ENCODE peak calls at places on chromosomes 6 and 20, in six cellular contexts. One of them, this sample, is unnamed.

GRCh38 chr20:32451340-32451681 is 93.2 kb downstream of the ASXL1 start:
- DNase-seq in fibroblast of pulmonary artery: no peak
- DNase-seq in T-helper 9 cell: no peak
- DNase-seq in small intestine: no peak
- DNase-seq in activated T-cell treated with anti-CD3 and anti-CD28 coated beads for 24 hours: no peak
- DNase-seq in fibroblast of lung: no peak
- DNase-seq in this sample: no peak

GRCh38 chr6:66638099-66638498 is 931.1 kb upstream of the EYS start:
- DNase-seq in fibroblast of pulmonary artery: no peak
- DNase-seq in T-helper 9 cell: no peak
- DNase-seq in small intestine: no peak
- DNase-seq in activated T-cell treated with anti-CD3 and anti-CD28 coated beads for 24 hours: no peak
- DNase-seq in fibroblast of lung: no peak
- DNase-seq in this sample: no peak

GRCh38 chr6:78611886-78612480 is 255.4 kb upstream of the IRAK1BP1 start:
- DNase-seq in fibroblast of pulmonary artery: peak; percentile 45
- DNase-seq in T-helper 9 cell: no peak
- DNase-seq in small intestine: no peak
- DNase-seq in activated T-cell treated with anti-CD3 and anti-CD28 coated beads for 24 hours: no peak
- DNase-seq in fibroblast of lung: peak; percentile 24
- DNase-seq in this sample: peak; percentile 22

GRCh38 chr6:11810039-11810541 is 31.5 kb upstream of the ADTRP start:
- DNase-seq in fibroblast of pulmonary artery: peak; percentile 97
- DNase-seq in T-helper 9 cell: no peak
- DNase-seq in small intestine: peak; percentile 95
- DNase-seq in activated T-cell treated with anti-CD3 and anti-CD28 coated beads for 24 hours: no peak
- DNase-seq in fibroblast of lung: peak; percentile 90
- DNase-seq in this sample: no peak

GRCh38 chr6:113719545-113719944 is 137.6 kb upstream of the MARCKS start:
- DNase-seq in fibroblast of pulmonary artery: peak; percentile 55
- DNase-seq in T-helper 9 cell: no peak
- DNase-seq in small intestine: no peak
- DNase-seq in activated T-cell treated with anti-CD3 and anti-CD28 coated beads for 24 hours: no peak
- DNase-seq in fibroblast of lung: peak; percentile 77
- DNase-seq in this sample: no peak

GRCh38 chr6:130524552-130524951 is 158.7 kb downstream of the TMEM200A start:
- DNase-seq in fibroblast of pulmonary artery: no peak
- DNase-seq in T-helper 9 cell: no peak
- DNase-seq in small intestine: no peak
- DNase-seq in activated T-cell treated with anti-CD3 and anti-CD28 coated beads for 24 hours: no peak
- DNase-seq in fibroblast of lung: no peak
- DNase-seq in this sample: no peak

GRCh38 chr6:140437619-140438345 is 1063.3 kb upstream of the CITED2 start:
- DNase-seq in fibroblast of pulmonary artery: no peak
- DNase-seq in T-helper 9 cell: no peak
- DNase-seq in small intestine: no peak
- DNase-seq in activated T-cell treated with anti-CD3 and anti-CD28 coated beads for 24 hours: no peak
- DNase-seq in fibroblast of lung: no peak
- DNase-seq in this sample: peak; percentile 85

GRCh38 chr6:170516783-170517616 is 36.1 kb downstream of the PSMB1 start:
- DNase-seq in fibroblast of pulmonary artery: peak; percentile 83
- DNase-seq in T-helper 9 cell: peak; percentile 8
- DNase-seq in small intestine: peak; percentile 54
- DNase-seq in activated T-cell treated with anti-CD3 and anti-CD28 coated beads for 24 hours: peak; percentile 13
- DNase-seq in fibroblast of lung: peak; percentile 81
- DNase-seq in this sample: peak; percentile 43

GRCh38 chr6:3737149-3737830 is 14.2 kb downstream of the PXDC1 start:
- DNase-seq in fibroblast of pulmonary artery: no peak
- DNase-seq in T-helper 9 cell: no peak
- DNase-seq in small intestine: no peak
- DNase-seq in activated T-cell treated with anti-CD3 and anti-CD28 coated beads for 24 hours: no peak
- DNase-seq in fibroblast of lung: no peak
- DNase-seq in this sample: no peak

GRCh38 chr6:140779991-140780596 is 1352.6 kb upstream of the GJE1 start:
- DNase-seq in fibroblast of pulmonary artery: no peak
- DNase-seq in T-helper 9 cell: no peak
- DNase-seq in small intestine: peak; percentile 44
- DNase-seq in activated T-cell treated with anti-CD3 and anti-CD28 coated beads for 24 hours: no peak
- DNase-seq in fibroblast of lung: no peak
- DNase-seq in this sample: no peak

GRCh38 chr6:38169826-38170526 is 350.4 kb downstream of the ZFAND3 start:
- DNase-seq in fibroblast of pulmonary artery: no peak
- DNase-seq in T-helper 9 cell: no peak
- DNase-seq in small intestine: peak; percentile 37
- DNase-seq in activated T-cell treated with anti-CD3 and anti-CD28 coated beads for 24 hours: no peak
- DNase-seq in fibroblast of lung: no peak
- DNase-seq in this sample: no peak

GRCh38 chr20:45441746-45442145 is 25.8 kb downstream of the PIGT start:
- DNase-seq in fibroblast of pulmonary artery: no peak
- DNase-seq in T-helper 9 cell: no peak
- DNase-seq in small intestine: no peak
- DNase-seq in activated T-cell treated with anti-CD3 and anti-CD28 coated beads for 24 hours: no peak
- DNase-seq in fibroblast of lung: no peak
- DNase-seq in this sample: no peak

GRCh38 chr6:69105288-69105687 is 470.2 kb downstream of the ADGRB3 start:
- DNase-seq in fibroblast of pulmonary artery: peak; percentile 39
- DNase-seq in T-helper 9 cell: no peak
- DNase-seq in small intestine: no peak
- DNase-seq in activated T-cell treated with anti-CD3 and anti-CD28 coated beads for 24 hours: no peak
- DNase-seq in fibroblast of lung: no peak
- DNase-seq in this sample: peak; percentile 3

GRCh38 chr6:26352315-26352714 is 12.7 kb upstream of the BTN3A2 start:
- DNase-seq in fibroblast of pulmonary artery: no peak
- DNase-seq in T-helper 9 cell: no peak
- DNase-seq in small intestine: no peak
- DNase-seq in activated T-cell treated with anti-CD3 and anti-CD28 coated beads for 24 hours: no peak
- DNase-seq in fibroblast of lung: no peak
- DNase-seq in this sample: no peak

GRCh38 chr20:10505320-10506226 is 70.5 kb downstream of the SLX4IP start:
- DNase-seq in fibroblast of pulmonary artery: peak; percentile 44
- DNase-seq in T-helper 9 cell: no peak
- DNase-seq in small intestine: no peak
- DNase-seq in activated T-cell treated with anti-CD3 and anti-CD28 coated beads for 24 hours: no peak
- DNase-seq in fibroblast of lung: peak; percentile 81
- DNase-seq in this sample: no peak

GRCh38 chr6:170007468-170008240 is 256.2 kb downstream of the ERMARD start:
- DNase-seq in fibroblast of pulmonary artery: no peak
- DNase-seq in T-helper 9 cell: no peak
- DNase-seq in small intestine: no peak
- DNase-seq in activated T-cell treated with anti-CD3 and anti-CD28 coated beads for 24 hours: no peak
- DNase-seq in fibroblast of lung: no peak
- DNase-seq in this sample: no peak

GRCh38 chr6:36651659-36652379 is 26.7 kb upstream of the CDKN1A start:
- DNase-seq in fibroblast of pulmonary artery: no peak
- DNase-seq in T-helper 9 cell: no peak
- DNase-seq in small intestine: no peak
- DNase-seq in activated T-cell treated with anti-CD3 and anti-CD28 coated beads for 24 hours: no peak
- DNase-seq in fibroblast of lung: no peak
- DNase-seq in this sample: no peak

GRCh38 chr6:148818939-148819575 is 72.2 kb downstream of the UST start:
- DNase-seq in fibroblast of pulmonary artery: peak; percentile 22
- DNase-seq in T-helper 9 cell: no peak
- DNase-seq in small intestine: no peak
- DNase-seq in activated T-cell treated with anti-CD3 and anti-CD28 coated beads for 24 hours: no peak
- DNase-seq in fibroblast of lung: no peak
- DNase-seq in this sample: no peak

GRCh38 chr20:50915424-50915823 is 15.8 kb downstream of the ADNP start:
- DNase-seq in fibroblast of pulmonary artery: peak; percentile 70
- DNase-seq in T-helper 9 cell: no peak
- DNase-seq in small intestine: no peak
- DNase-seq in activated T-cell treated with anti-CD3 and anti-CD28 coated beads for 24 hours: no peak
- DNase-seq in fibroblast of lung: no peak
- DNase-seq in this sample: no peak

GRCh38 chr20:37392441-37393195 is 46.7 kb downstream of the SRC start:
- DNase-seq in fibroblast of pulmonary artery: peak; percentile 30
- DNase-seq in T-helper 9 cell: no peak
- DNase-seq in small intestine: no peak
- DNase-seq in activated T-cell treated with anti-CD3 and anti-CD28 coated beads for 24 hours: no peak
- DNase-seq in fibroblast of lung: no peak
- DNase-seq in this sample: peak; percentile 21

GRCh38 chr6:106688177-106688951 is 59.0 kb downstream of the QRSL1 start:
- DNase-seq in fibroblast of pulmonary artery: no peak
- DNase-seq in T-helper 9 cell: no peak
- DNase-seq in small intestine: peak; percentile 76
- DNase-seq in activated T-cell treated with anti-CD3 and anti-CD28 coated beads for 24 hours: no peak
- DNase-seq in fibroblast of lung: no peak
- DNase-seq in this sample: no peak

GRCh38 chr20:48238781-48239180 is 453.5 kb upstream of the SULF2 start:
- DNase-seq in fibroblast of pulmonary artery: no peak
- DNase-seq in T-helper 9 cell: no peak
- DNase-seq in small intestine: no peak
- DNase-seq in activated T-cell treated with anti-CD3 and anti-CD28 coated beads for 24 hours: no peak
- DNase-seq in fibroblast of lung: no peak
- DNase-seq in this sample: no peak

GRCh38 chr6:39843305-39844020 is 51.3 kb downstream of the DAAM2 start:
- DNase-seq in fibroblast of pulmonary artery: peak; percentile 41
- DNase-seq in T-helper 9 cell: no peak
- DNase-seq in small intestine: no peak
- DNase-seq in activated T-cell treated with anti-CD3 and anti-CD28 coated beads for 24 hours: no peak
- DNase-seq in fibroblast of lung: no peak
- DNase-seq in this sample: no peak

GRCh38 chr20:32893878-32894483 is 35.3 kb downstream of the EFCAB8 start:
- DNase-seq in fibroblast of pulmonary artery: peak; percentile 17
- DNase-seq in T-helper 9 cell: no peak
- DNase-seq in small intestine: no peak
- DNase-seq in activated T-cell treated with anti-CD3 and anti-CD28 coated beads for 24 hours: no peak
- DNase-seq in fibroblast of lung: peak; percentile 6
- DNase-seq in this sample: peak; percentile 40

GRCh38 chr20:44264287-44264686 is 17.2 kb downstream of the GDAP1L1 start:
- DNase-seq in fibroblast of pulmonary artery: peak; percentile 3
- DNase-seq in T-helper 9 cell: no peak
- DNase-seq in small intestine: no peak
- DNase-seq in activated T-cell treated with anti-CD3 and anti-CD28 coated beads for 24 hours: no peak
- DNase-seq in fibroblast of lung: no peak
- DNase-seq in this sample: no peak

GRCh38 chr20:32327087-32327681 is 30.9 kb upstream of the ASXL1 start:
- DNase-seq in fibroblast of pulmonary artery: peak; percentile 91
- DNase-seq in T-helper 9 cell: no peak
- DNase-seq in small intestine: no peak
- DNase-seq in activated T-cell treated with anti-CD3 and anti-CD28 coated beads for 24 hours: no peak
- DNase-seq in fibroblast of lung: peak; percentile 63
- DNase-seq in this sample: no peak

GRCh38 chr6:39330476-39330875 is 8.0 kb upstream of the KCNK16 start:
- DNase-seq in fibroblast of pulmonary artery: no peak
- DNase-seq in T-helper 9 cell: no peak
- DNase-seq in small intestine: no peak
- DNase-seq in activated T-cell treated with anti-CD3 and anti-CD28 coated beads for 24 hours: no peak
- DNase-seq in fibroblast of lung: no peak
- DNase-seq in this sample: no peak

GRCh38 chr6:150575840-150576239 is 23.8 kb upstream of the PLEKHG1 start:
- DNase-seq in fibroblast of pulmonary artery: no peak
- DNase-seq in T-helper 9 cell: no peak
- DNase-seq in small intestine: no peak
- DNase-seq in activated T-cell treated with anti-CD3 and anti-CD28 coated beads for 24 hours: no peak
- DNase-seq in fibroblast of lung: no peak
- DNase-seq in this sample: no peak

GRCh38 chr6:30836431-30836866 is 47.9 kb upstream of the DDR1 start:
- DNase-seq in fibroblast of pulmonary artery: peak; percentile 84
- DNase-seq in T-helper 9 cell: no peak
- DNase-seq in small intestine: no peak
- DNase-seq in activated T-cell treated with anti-CD3 and anti-CD28 coated beads for 24 hours: no peak
- DNase-seq in fibroblast of lung: peak; percentile 66
- DNase-seq in this sample: no peak

GRCh38 chr20:25248501-25249172 is 752 bp downstream of the PYGB start:
- DNase-seq in fibroblast of pulmonary artery: peak; percentile 53
- DNase-seq in T-helper 9 cell: no peak
- DNase-seq in small intestine: no peak
- DNase-seq in activated T-cell treated with anti-CD3 and anti-CD28 coated beads for 24 hours: no peak
- DNase-seq in fibroblast of lung: peak; percentile 31
- DNase-seq in this sample: no peak

GRCh38 chr6:99512033-99512432 is 3.2 kb downstream of the USP45 start:
- DNase-seq in fibroblast of pulmonary artery: peak; percentile 29
- DNase-seq in T-helper 9 cell: no peak
- DNase-seq in small intestine: no peak
- DNase-seq in activated T-cell treated with anti-CD3 and anti-CD28 coated beads for 24 hours: no peak
- DNase-seq in fibroblast of lung: peak; percentile 14
- DNase-seq in this sample: no peak

GRCh38 chr6:15137086-15137485 is 108.8 kb upstream of the JARID2 start:
- DNase-seq in fibroblast of pulmonary artery: no peak
- DNase-seq in T-helper 9 cell: no peak
- DNase-seq in small intestine: no peak
- DNase-seq in activated T-cell treated with anti-CD3 and anti-CD28 coated beads for 24 hours: no peak
- DNase-seq in fibroblast of lung: no peak
- DNase-seq in this sample: no peak

GRCh38 chr6:163001341-163001740 is 273.6 kb downstream of the PACRG start:
- DNase-seq in fibroblast of pulmonary artery: no peak
- DNase-seq in T-helper 9 cell: no peak
- DNase-seq in small intestine: no peak
- DNase-seq in activated T-cell treated with anti-CD3 and anti-CD28 coated beads for 24 hours: no peak
- DNase-seq in fibroblast of lung: no peak
- DNase-seq in this sample: no peak

GRCh38 chr6:47307362-47308222 is 2.1 kb downstream of the TNFRSF21 start:
- DNase-seq in fibroblast of pulmonary artery: no peak
- DNase-seq in T-helper 9 cell: no peak
- DNase-seq in small intestine: peak; percentile 17
- DNase-seq in activated T-cell treated with anti-CD3 and anti-CD28 coated beads for 24 hours: no peak
- DNase-seq in fibroblast of lung: no peak
- DNase-seq in this sample: no peak

GRCh38 chr20:58691773-58692578 is 624 bp upstream of the NPEPL1 start:
- DNase-seq in fibroblast of pulmonary artery: peak; percentile 67
- DNase-seq in T-helper 9 cell: no peak
- DNase-seq in small intestine: no peak
- DNase-seq in activated T-cell treated with anti-CD3 and anti-CD28 coated beads for 24 hours: no peak
- DNase-seq in fibroblast of lung: peak; percentile 53
- DNase-seq in this sample: no peak

GRCh38 chr6:5205877-5206840 is 54.6 kb downstream of the LYRM4 start:
- DNase-seq in fibroblast of pulmonary artery: peak; percentile 92
- DNase-seq in T-helper 9 cell: no peak
- DNase-seq in small intestine: no peak
- DNase-seq in activated T-cell treated with anti-CD3 and anti-CD28 coated beads for 24 hours: no peak
- DNase-seq in fibroblast of lung: peak; percentile 63
- DNase-seq in this sample: no peak